ENCODE peak calls at places on chromosomes 16 and 17, in four cellular contexts. One of them, this sample, is unnamed.

GRCh38 chr16:88387941-88388627 is 5.3 kb downstream of the ZNF469 start:
- DNase-seq in GM12878: no peak
- DNase-seq in HepG2: peak; percentile 30
- DNase-seq in K562: no peak
- DNase-seq in this sample: no peak

GRCh38 chr17:19651461-19652238 is 3.1 kb downstream of the ALDH3A2 start:
- DNase-seq in GM12878: no peak
- DNase-seq in HepG2: no peak
- DNase-seq in K562: no peak
- DNase-seq in this sample: no peak

GRCh38 chr17:40951011-40951622 is 13.7 kb upstream of the KRT23 start:
- DNase-seq in K562: no peak
- DNase-seq in HepG2: peak; percentile 63
- DNase-seq in GM12878: no peak
- DNase-seq in this sample: no peak

GRCh38 chr16:23039118-23039517 is 110.1 kb downstream of the USP31 start:
- DNase-seq in GM12878: no peak
- DNase-seq in K562: no peak
- DNase-seq in HepG2: no peak
- DNase-seq in this sample: no peak

GRCh38 chr17:31917065-31917529 is 15.6 kb upstream of the UTP6 start:
- DNase-seq in HepG2: no peak
- DNase-seq in K562: no peak
- DNase-seq in GM12878: no peak
- DNase-seq in this sample: no peak

GRCh38 chr17:62925267-62925836 is 40.7 kb upstream of the TANC2 start:
- DNase-seq in GM12878: no peak
- DNase-seq in HepG2: no peak
- DNase-seq in K562: no peak
- DNase-seq in this sample: no peak

GRCh38 chr16:12059216-12059769 is 82.8 kb downstream of the SNX29 start:
- DNase-seq in HepG2: peak; percentile 39
- DNase-seq in K562: no peak
- DNase-seq in GM12878: no peak
- DNase-seq in this sample: no peak

GRCh38 chr16:35182043-35182677 is 1722.7 kb downstream of the TP53TG3F start:
- DNase-seq in HepG2: no peak
- DNase-seq in K562: no peak
- DNase-seq in GM12878: no peak
- DNase-seq in this sample: no peak

GRCh38 chr16:84294196-84295142 is at the start of gene WFDC1:
- DNase-seq in K562: no peak
- DNase-seq in GM12878: no peak
- DNase-seq in HepG2: no peak
- DNase-seq in this sample: peak; percentile 29

GRCh38 chr17:28811594-28812135 is 30.9 kb downstream of the FAM222B start:
- DNase-seq in HepG2: peak; percentile 36
- DNase-seq in K562: peak; percentile 55
- DNase-seq in GM12878: no peak
- DNase-seq in this sample: no peak

GRCh38 chr16:29876578-29877249 is 13.7 kb upstream of the CDIPT start:
- DNase-seq in HepG2: no peak
- DNase-seq in K562: peak; percentile 53
- DNase-seq in GM12878: no peak
- DNase-seq in this sample: peak; percentile 72

GRCh38 chr16:60763869-60764268 is 1272.4 kb downstream of the CDH8 start:
- DNase-seq in GM12878: no peak
- DNase-seq in HepG2: no peak
- DNase-seq in K562: no peak
- DNase-seq in this sample: no peak

GRCh38 chr16:69520800-69521602 is 44.8 kb upstream of the NFAT5 start:
- DNase-seq in K562: peak; percentile 3
- DNase-seq in HepG2: peak; percentile 92
- DNase-seq in GM12878: peak; percentile 65
- DNase-seq in this sample: no peak

GRCh38 chr17:70037498-70037897 is 37.5 kb upstream of the KCNJ16 start:
- DNase-seq in HepG2: no peak
- DNase-seq in K562: no peak
- DNase-seq in GM12878: no peak
- DNase-seq in this sample: no peak

GRCh38 chr17:73189417-73190099 is 3.3 kb upstream of the COG1 start:
- DNase-seq in GM12878: no peak
- DNase-seq in HepG2: peak; percentile 83
- DNase-seq in K562: peak; percentile 33
- DNase-seq in this sample: peak; percentile 50

GRCh38 chr17:1511756-1512321 is 4.6 kb downstream of the INPP5K start:
- DNase-seq in K562: no peak
- DNase-seq in GM12878: no peak
- DNase-seq in HepG2: no peak
- DNase-seq in this sample: no peak

GRCh38 chr17:10117581-10118001 is 80.8 kb downstream of the GAS7 start:
- DNase-seq in HepG2: peak; percentile 9
- DNase-seq in K562: no peak
- DNase-seq in GM12878: peak; percentile 20
- DNase-seq in this sample: no peak

GRCh38 chr17:44878627-44879221 is 20.5 kb downstream of the EFTUD2 start:
- DNase-seq in K562: peak; percentile 45
- DNase-seq in GM12878: no peak
- DNase-seq in HepG2: peak; percentile 37
- DNase-seq in this sample: no peak

GRCh38 chr17:80045703-80046102 is 9.3 kb downstream of the CCDC40 start:
- DNase-seq in GM12878: no peak
- DNase-seq in K562: no peak
- DNase-seq in HepG2: no peak
- DNase-seq in this sample: no peak

GRCh38 chr17:21268596-21269188 is 15.5 kb upstream of the NATD1 start:
- DNase-seq in GM12878: no peak
- DNase-seq in K562: no peak
- DNase-seq in HepG2: no peak
- DNase-seq in this sample: no peak

GRCh38 chr17:78365561-78366108 is 5.8 kb upstream of the SOCS3 start:
- DNase-seq in GM12878: no peak
- DNase-seq in K562: no peak
- DNase-seq in HepG2: peak; percentile 68
- DNase-seq in this sample: peak; percentile 92

GRCh38 chr17:7327501-7327900 is 1.6 kb downstream of the NEURL4 start:
- DNase-seq in GM12878: no peak
- DNase-seq in K562: no peak
- DNase-seq in HepG2: no peak
- DNase-seq in this sample: no peak

GRCh38 chr17:42027961-42028790 is 8.3 kb downstream of the NKIRAS2 start:
- DNase-seq in GM12878: no peak
- DNase-seq in K562: peak; percentile 68
- DNase-seq in HepG2: peak; percentile 79
- DNase-seq in this sample: peak; percentile 76

GRCh38 chr16:2364638-2365210 is 24.2 kb upstream of the ABCA3 start:
- DNase-seq in K562: no peak
- DNase-seq in GM12878: no peak
- DNase-seq in HepG2: no peak
- DNase-seq in this sample: no peak

GRCh38 chr17:7989781-7990655 is 12.4 kb upstream of the GUCY2D start:
- DNase-seq in GM12878: peak; percentile 49
- DNase-seq in HepG2: peak; percentile 44
- DNase-seq in K562: peak; percentile 82
- DNase-seq in this sample: peak; percentile 97

GRCh38 chr17:50946891-50947843 is 81.0 kb upstream of the TOB1 start:
- DNase-seq in GM12878: no peak
- DNase-seq in HepG2: no peak
- DNase-seq in K562: peak; percentile 32
- DNase-seq in this sample: no peak

GRCh38 chr17:7173687-7174602 is 5.2 kb downstream of the ASGR1 start:
- DNase-seq in HepG2: no peak
- DNase-seq in K562: no peak
- DNase-seq in GM12878: no peak
- DNase-seq in this sample: peak; percentile 92

GRCh38 chr17:77326636-77327035 is 185.9 kb downstream of the SEC14L1 start:
- DNase-seq in HepG2: no peak
- DNase-seq in GM12878: no peak
- DNase-seq in K562: no peak
- DNase-seq in this sample: peak; percentile 2

GRCh38 chr16:29789775-29790182 is 772 bp upstream of the KIF22 start:
- DNase-seq in GM12878: no peak
- DNase-seq in HepG2: no peak
- DNase-seq in K562: no peak
- DNase-seq in this sample: no peak

GRCh38 chr17:80353718-80354275 is 61.2 kb upstream of the ENDOV start:
- DNase-seq in HepG2: no peak
- DNase-seq in GM12878: no peak
- DNase-seq in K562: no peak
- DNase-seq in this sample: no peak

GRCh38 chr17:32774286-32775084 is 102.4 kb downstream of the MYO1D start:
- DNase-seq in GM12878: no peak
- DNase-seq in HepG2: no peak
- DNase-seq in K562: no peak
- DNase-seq in this sample: no peak

GRCh38 chr16:67268136-67268579 is 11.2 kb upstream of the PLEKHG4 start:
- DNase-seq in HepG2: peak; percentile 43
- DNase-seq in K562: peak; percentile 88
- DNase-seq in GM12878: no peak
- DNase-seq in this sample: no peak
- TF ChIP-seq CREM in HepG2: no peak
- TF ChIP-seq CREM in K562: peak; percentile 69
- TF ChIP-seq CREM in GM12878: no peak
- TF ChIP-seq CREM in this sample: no peak

DNA sequence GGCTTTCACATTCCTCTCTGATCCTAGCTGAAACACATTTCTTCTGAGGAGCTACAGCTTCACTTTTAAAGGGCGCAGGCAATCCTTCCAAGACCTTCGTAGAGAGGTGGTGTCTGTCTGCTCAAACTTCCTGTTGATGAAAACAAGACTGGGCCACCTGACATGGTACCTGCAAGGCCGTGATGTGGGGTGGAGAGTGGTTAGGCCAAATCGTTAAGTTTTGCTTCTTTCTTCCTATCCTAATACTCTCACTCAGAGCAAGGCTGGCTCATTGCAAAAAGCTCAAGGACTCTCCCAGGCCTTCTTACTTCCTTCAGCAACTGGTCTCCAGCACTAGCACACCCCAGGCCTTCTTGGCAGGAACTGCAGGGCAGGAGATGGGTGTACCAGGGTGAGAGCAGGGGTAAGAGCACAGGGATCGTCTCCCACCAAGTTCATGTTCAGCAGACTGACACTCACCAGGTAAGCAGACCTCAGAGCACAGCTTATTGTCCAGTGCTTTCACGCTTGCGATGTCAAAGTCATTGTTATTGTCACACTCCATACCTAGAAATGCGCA is 10.9 kb upstream of the FOXJ1 start:
- DNase-seq in HepG2: no peak
- DNase-seq in K562: no peak
- DNase-seq in GM12878: no peak
- DNase-seq in this sample: no peak
- TF ChIP-seq CREM in HepG2: no peak
- TF ChIP-seq CREM in K562: no peak
- TF ChIP-seq CREM in GM12878: no peak
- TF ChIP-seq CREM in this sample: no peak

GRCh38 chr16:8634991-8635736 is 13.7 kb downstream of the METTL22 start:
- DNase-seq in K562: peak; percentile 69
- DNase-seq in HepG2: peak; percentile 66
- DNase-seq in GM12878: no peak
- DNase-seq in this sample: peak; percentile 74

GRCh38 chr16:8644151-8644512 is 22.6 kb downstream of the METTL22 start:
- DNase-seq in HepG2: no peak
- DNase-seq in GM12878: no peak
- DNase-seq in K562: no peak
- DNase-seq in this sample: no peak

GRCh38 chr16:8644513-8645140 is 23.1 kb downstream of the METTL22 start:
- DNase-seq in HepG2: no peak
- DNase-seq in GM12878: no peak
- DNase-seq in K562: no peak
- DNase-seq in this sample: no peak

GRCh38 chr16:8641671-8642070 is 20.2 kb downstream of the METTL22 start:
- DNase-seq in K562: no peak
- DNase-seq in HepG2: no peak
- DNase-seq in GM12878: no peak
- DNase-seq in this sample: no peak

DNA sequence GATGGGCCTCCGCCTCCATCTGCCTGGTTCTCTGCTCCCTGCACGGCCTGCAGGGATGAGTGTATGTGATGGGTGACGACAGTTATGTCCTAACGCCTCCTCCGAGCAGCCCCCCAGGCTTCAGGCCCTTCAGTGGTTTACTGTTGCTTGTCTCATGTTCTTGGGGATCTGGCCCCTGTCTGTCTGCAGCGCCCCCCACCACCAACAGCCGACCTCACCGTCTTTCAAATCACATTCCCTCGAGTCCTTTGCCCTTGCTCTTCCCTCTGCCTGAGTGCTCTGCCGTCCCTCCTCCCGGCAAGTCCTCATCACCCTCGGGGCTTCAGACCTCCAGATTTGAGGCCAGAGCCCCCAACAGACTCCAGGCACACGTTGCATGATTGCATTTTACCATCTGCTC is 18.2 kb downstream of the METTL22 start:
- DNase-seq in GM12878: no peak
- DNase-seq in HepG2: no peak
- DNase-seq in K562: no peak
- DNase-seq in this sample: no peak
- TF ChIP-seq CREM in GM12878: no peak
- TF ChIP-seq CREM in HepG2: no peak
- TF ChIP-seq CREM in K562: no peak
- TF ChIP-seq CREM in this sample: no peak

GRCh38 chr16:67023689-67024088 is 5.3 kb upstream of the CBFB start:
- DNase-seq in K562: no peak
- DNase-seq in GM12878: no peak
- DNase-seq in HepG2: no peak
- DNase-seq in this sample: no peak

GRCh38 chr16:67025151-67025550 is 3.8 kb upstream of the CBFB start:
- DNase-seq in HepG2: peak; percentile 65
- DNase-seq in K562: no peak
- DNase-seq in GM12878: no peak
- DNase-seq in this sample: no peak

GRCh38 chr16:67024384-67024896 is 4.5 kb upstream of the CBFB start:
- DNase-seq in HepG2: no peak
- DNase-seq in GM12878: no peak
- DNase-seq in K562: no peak
- DNase-seq in this sample: no peak

GRCh38 chr16:67021321-67021720 is 7.6 kb upstream of the CBFB start:
- DNase-seq in K562: no peak
- DNase-seq in HepG2: no peak
- DNase-seq in GM12878: no peak
- DNase-seq in this sample: no peak

DNA sequence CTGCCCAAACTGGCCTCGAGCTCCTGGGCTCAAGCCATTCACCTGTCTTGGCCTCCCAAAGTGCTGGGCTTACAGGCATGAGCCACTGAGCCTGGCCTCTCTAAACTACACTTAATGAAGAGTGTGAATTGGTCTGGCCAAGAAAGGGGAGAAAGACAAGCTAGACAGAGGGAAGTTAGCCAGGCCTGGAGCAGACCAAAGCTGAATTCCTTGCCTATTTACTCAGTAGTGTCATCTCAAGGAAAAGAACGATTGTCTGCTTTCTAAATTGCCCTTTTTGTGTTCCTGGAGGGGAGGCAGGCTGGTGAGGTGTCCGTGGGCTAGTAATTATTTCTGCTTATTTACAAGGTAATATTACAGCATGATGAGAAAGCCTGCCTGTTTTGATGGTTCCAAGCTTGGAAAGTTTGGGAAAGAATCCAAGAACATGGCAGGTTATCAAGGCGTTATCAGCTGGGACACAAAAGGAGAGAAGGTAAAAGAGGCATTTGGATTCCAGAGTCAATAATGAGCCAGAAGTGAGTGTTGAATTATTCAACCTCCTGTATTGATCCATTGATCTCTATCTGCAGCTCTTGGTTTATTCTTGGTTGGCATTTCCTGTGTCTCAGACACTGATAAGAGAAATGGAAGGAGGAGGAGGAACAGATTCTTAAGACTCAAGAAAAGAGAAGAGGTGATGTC is 6.3 kb upstream of the CBFB start:
- DNase-seq in HepG2: no peak
- DNase-seq in GM12878: no peak
- DNase-seq in K562: no peak
- DNase-seq in this sample: no peak
- TF ChIP-seq CREM in HepG2: no peak
- TF ChIP-seq CREM in GM12878: no peak
- TF ChIP-seq CREM in K562: no peak
- TF ChIP-seq CREM in this sample: no peak